ENCODE peak calls at places on chromosomes 1 and 21, in four cellular contexts. N, E, R and I are unnamed samples.

GRCh38 chr1:55938861-55939260 is 640.5 kb downstream of the PLPP3 start:
- DNase-seq in R (no peak), E (no peak), N (no peak), I (no peak)

GRCh38 chr1:35565742-35566133 is 7.4 kb upstream of the TFAP2E start:
- DNase-seq in R (no peak), E (no peak), N (no peak), I (peak)

GRCh38 chr1:244052011-244052727 is 1.1 kb downstream of the ZBTB18 start:
- DNase-seq in R (no peak), E (no peak), N (no peak), I (no peak)

GRCh38 chr1:5901841-5902240 is 90.4 kb downstream of the NPHP4 start:
- DNase-seq in N (no peak), E (no peak), R (no peak), I (no peak)

GRCh38 chr1:59856725-59857338 is 42.1 kb downstream of the HOOK1 start:
- DNase-seq in R (no peak), E (no peak), N (no peak), I (no peak)

GRCh38 chr1:88998716-88999115 is 6.3 kb upstream of the KYAT3 start:
- DNase-seq in R (no peak), N (peak), E (peak), I (no peak)

GRCh38 chr1:178172939-178173338 is 79.0 kb downstream of the RASAL2 start:
- DNase-seq in N (peak), E (no peak), R (no peak), I (no peak)

GRCh38 chr1:69673301-69673700 is 105.6 kb downstream of the LRRC7 start:
- DNase-seq in N (peak), R (no peak), E (no peak), I (no peak)

GRCh38 chr1:154429841-154430611 is 24.9 kb downstream of the IL6R start:
- DNase-seq in R (no peak), E (no peak), N (no peak), I (no peak)

GRCh38 chr1:246961939-246962373 is 30.2 kb upstream of the AHCTF1 start:
- DNase-seq in N (peak), R (no peak), E (no peak), I (peak)

GRCh38 chr21:26965567-26966359 is 1.1 kb downstream of the ADAMTS5 start:
- DNase-seq in E (no peak), N (no peak), R (no peak), I (peak)

GRCh38 chr21:44875341-44875740 is 1.9 kb upstream of the PTTG1IP start:
- DNase-seq in N (peak), R (no peak), E (no peak), I (no peak)

GRCh38 chr1:15083578-15083977 is 70.0 kb upstream of the TMEM51 start:
- DNase-seq in R (no peak), N (no peak), E (no peak), I (no peak)

GRCh38 chr1:208204779-208205178 is 39.4 kb downstream of the PLXNA2 start:
- DNase-seq in E (no peak), R (no peak), N (no peak), I (no peak)

GRCh38 chr1:117208580-117208979 is 2.1 kb downstream of the VTCN1 start:
- DNase-seq in N (no peak), E (no peak), R (no peak), I (no peak)

GRCh38 chr1:232131715-232132391 is 498.1 kb downstream of the SIPA1L2 start:
- DNase-seq in R (no peak), N (no peak), E (no peak), I (no peak)

GRCh38 chr1:101006553-101006952 is 19.0 kb downstream of the DPH5 start:
- DNase-seq in E (no peak), R (no peak), N (peak), I (no peak)

GRCh38 chr1:22117851-22118250 is 25.0 kb downstream of the WNT4 start:
- DNase-seq in E (no peak), R (no peak), N (peak), I (no peak)

GRCh38 chr1:224543453-224543852 is 72.7 kb upstream of the CNIH3 start:
- DNase-seq in E (no peak), N (no peak), R (no peak), I (no peak)

GRCh38 chr1:50969611-50970507 is at the start of gene CDKN2C:
- DNase-seq in R (peak), N (peak), E (no peak), I (peak)
- TF ChIP-seq CTCF in R (no peak), N (peak), E (no peak), I (no peak)

DNA sequence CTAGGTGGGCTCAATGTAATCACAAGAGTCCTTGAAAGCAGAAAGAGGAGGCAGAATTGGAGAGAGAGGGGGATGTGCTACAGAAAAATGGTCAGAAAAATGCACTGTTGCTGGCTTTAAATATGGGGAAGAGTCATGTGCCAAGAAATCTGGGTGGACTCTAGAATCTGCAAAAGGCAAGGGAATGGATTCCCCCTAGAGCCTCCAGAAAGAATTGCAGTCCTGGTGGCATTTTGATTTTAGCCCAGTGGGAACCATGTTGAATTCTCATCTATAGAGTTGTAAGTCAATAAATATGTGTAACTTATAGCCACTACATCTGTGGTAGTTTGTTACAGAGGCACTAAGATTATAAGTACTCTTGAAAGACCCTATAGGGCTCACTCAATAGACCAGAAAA is 210.3 kb downstream of the ASTN1 start:
- DNase-seq in R (no peak), N (peak), E (peak), I (no peak)
- TF ChIP-seq CTCF in R (no peak), N (peak), E (peak), I (no peak)

GRCh38 chr21:17727361-17727760 is 91.8 kb downstream of the C21orf91 start:
- DNase-seq in R (no peak), E (no peak), N (no peak), I (no peak)

GRCh38 chr21:17725339-17725738 is 93.8 kb downstream of the C21orf91 start:
- DNase-seq in N (no peak), E (no peak), R (no peak), I (no peak)

GRCh38 chr21:17730782-17731181 is 88.4 kb downstream of the C21orf91 start:
- DNase-seq in R (no peak), N (peak), E (no peak), I (no peak)

GRCh38 chr21:17729455-17729854 is 89.7 kb downstream of the C21orf91 start:
- DNase-seq in E (no peak), N (no peak), R (no peak), I (no peak)

GRCh38 chr21:17726047-17726446 is 93.1 kb downstream of the C21orf91 start:
- DNase-seq in E (peak), N (peak), R (no peak), I (no peak)
- TF ChIP-seq CTCF in E (peak), N (peak), R (no peak), I (no peak)

GRCh38 chr1:226112626-226113025 is 50.1 kb downstream of the H3-3A start:
- DNase-seq in R (no peak), E (no peak), N (no peak), I (no peak)
- TF ChIP-seq CTCF in R (no peak), E (no peak), N (no peak), I (no peak)

GRCh38 chr1:41963636-41964035 is 44.9 kb upstream of the HIVEP3 start:
- DNase-seq in N (peak), R (no peak), E (no peak), I (no peak)
- TF ChIP-seq CTCF in N (no peak), R (no peak), E (no peak), I (no peak)

DNA sequence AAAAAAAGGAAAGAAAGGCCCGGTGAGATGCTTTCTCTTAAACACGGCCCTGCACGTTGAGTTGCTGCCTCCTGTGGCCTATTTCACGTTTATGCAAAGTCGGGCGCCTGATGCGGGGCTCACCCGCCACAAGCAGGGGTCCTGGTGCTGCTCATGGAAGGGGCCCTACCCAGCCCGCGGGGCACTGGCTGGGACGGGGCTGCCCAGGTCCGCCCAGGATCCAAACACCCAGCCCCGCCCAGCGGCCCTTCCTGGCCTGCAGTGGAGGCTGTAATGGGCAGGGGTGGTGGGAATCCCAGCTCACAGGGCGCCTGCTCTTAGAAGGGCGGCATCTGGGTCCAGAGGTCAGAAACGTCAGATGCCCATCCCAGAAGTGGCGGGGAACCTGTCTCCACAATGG is 1.6 kb downstream of the COL6A2 start:
- DNase-seq in R (no peak), N (peak), E (no peak), I (peak)
- TF ChIP-seq CTCF in R (no peak), N (peak), E (no peak), I (no peak)

DNA sequence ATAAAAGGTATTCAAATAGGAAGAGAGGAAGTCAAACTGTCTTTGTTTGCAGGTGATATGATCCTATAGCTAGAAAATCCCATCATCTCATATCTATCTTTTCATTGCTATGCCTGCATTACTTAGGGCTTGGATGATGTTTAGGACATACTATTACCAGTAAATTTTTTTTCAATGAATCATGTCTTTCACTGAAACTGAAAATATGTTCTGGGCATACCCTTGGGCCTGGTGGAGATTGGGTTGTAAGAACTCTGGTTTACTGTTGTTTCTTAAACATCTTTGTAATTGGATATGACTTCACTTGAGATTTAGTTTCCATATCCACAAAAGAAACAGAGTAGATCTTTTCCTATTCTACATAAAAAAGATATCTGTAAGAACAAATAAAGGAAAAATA is 502.2 kb upstream of the PRMT6 start:
- DNase-seq in R (no peak), E (no peak), N (no peak), I (no peak)
- TF ChIP-seq CTCF in R (no peak), E (no peak), N (no peak), I (no peak)

GRCh38 chr21:46371204-46372013 is 47.5 kb downstream of the PCNT start:
- DNase-seq in N (no peak), R (no peak), E (no peak), I (no peak)
- TF ChIP-seq CTCF in N (no peak), R (no peak), E (no peak), I (no peak)

DNA sequence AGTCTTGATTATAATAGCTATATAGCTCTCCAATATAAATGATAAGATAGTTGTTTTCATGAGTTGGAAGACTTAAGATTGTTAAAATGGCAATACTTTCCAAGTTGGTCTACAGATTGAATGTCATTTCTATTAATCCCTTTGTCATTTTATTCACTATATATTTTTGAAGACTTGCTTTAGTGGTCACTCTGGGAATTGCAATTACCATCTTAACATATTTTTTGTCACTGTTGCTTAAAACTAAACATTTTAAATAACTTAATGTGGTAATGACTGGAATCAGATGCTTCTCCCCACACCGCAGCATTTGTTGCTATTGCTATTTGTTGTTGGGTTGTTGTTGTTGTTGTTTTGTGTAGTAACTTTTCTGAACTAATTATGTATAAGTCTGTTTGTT is 1592.9 kb downstream of the MRPL39 start:
- DNase-seq in N (no peak), R (no peak), E (no peak), I (no peak)
- TF ChIP-seq CTCF in N (peak), R (no peak), E (peak), I (no peak)